ENCODE peak calls at places on chromosomes 2 and 18, in four cellular contexts. V is MM.1S, Y is hepatocyte, T is cardiac fibroblast. A is an unnamed sample.

GRCh38 chr2:164620873-164621760 is at the start of gene GRB14:
- DNase-seq in Y (peak; percentile 81), T (peak; percentile 19), V (peak; percentile 80), A (no peak)

GRCh38 chr2:43121915-43122314 is 104.5 kb downstream of the ZFP36L2 start:
- DNase-seq in V (no peak), T (no peak), Y (no peak), A (no peak)

GRCh38 chr2:86284987-86285386 is 52.4 kb downstream of the REEP1 start:
- DNase-seq in Y (no peak), T (no peak), V (no peak), A (no peak)

GRCh38 chr2:27369471-27370025 is 590 bp downstream of the EIF2B4 start:
- DNase-seq in T (peak; percentile 70), V (no peak), Y (no peak), A (no peak)

GRCh38 chr2:169095631-169096105 is 26.3 kb downstream of the DHRS9 start:
- DNase-seq in Y (peak; percentile 23), T (peak; percentile 97), V (peak; percentile 57), A (no peak)

GRCh38 chr2:167264380-167264779 is 376.1 kb downstream of the XIRP2 start:
- DNase-seq in V (peak; percentile 15), T (peak; percentile 11), Y (no peak), A (no peak)

GRCh38 chr2:160246356-160246755 is 46.3 kb upstream of the ITGB6 start:
- DNase-seq in V (no peak), T (no peak), Y (no peak), A (no peak)

GRCh38 chr2:4454907-4455306 is 751.5 kb downstream of the DCDC2C start:
- DNase-seq in Y (no peak), T (no peak), V (no peak), A (no peak)

GRCh38 chr2:85717308-85718005 is 23.3 kb downstream of the GNLY start:
- DNase-seq in V (no peak), T (peak; percentile 69), Y (no peak), A (no peak)

GRCh38 chr2:142938240-142938639 is 60.8 kb downstream of the KYNU start:
- DNase-seq in V (no peak), T (no peak), Y (no peak), A (no peak)

GRCh38 chr2:46983065-46983801 is 67.6 kb upstream of the MCFD2 start:
- DNase-seq in Y (no peak), T (peak; percentile 57), V (peak; percentile 91), A (peak; percentile 78)

GRCh38 chr2:88845772-88846661 is 154.5 kb downstream of the RPIA start:
- DNase-seq in V (no peak), T (no peak), Y (no peak), A (peak; percentile 99)

GRCh38 chr2:231497651-231498050 is 32.6 kb downstream of the NMUR1 start:
- DNase-seq in Y (no peak), T (no peak), V (no peak), A (no peak)

GRCh38 chr2:16055848-16056580 is 115.7 kb downstream of the MYCN start:
- DNase-seq in Y (no peak), T (no peak), V (peak; percentile 93), A (peak; percentile 76)

GRCh38 chr2:180980943-180981898 is 816 bp downstream of the UBE2E3 start:
- DNase-seq in T (peak; percentile 39), Y (peak; percentile 73), V (peak; percentile 44), A (no peak)

GRCh38 chr2:42052702-42053481 is 5.1 kb downstream of the PKDCC start:
- DNase-seq in Y (peak; percentile 56), T (peak; percentile 84), V (no peak), A (no peak)

GRCh38 chr18:26943906-26944305 is 78.4 kb upstream of the AQP4 start:
- DNase-seq in T (no peak), V (no peak), Y (no peak), A (no peak)

GRCh38 chr2:190431907-190432306 is 23.8 kb downstream of the MFSD6 start:
- DNase-seq in T (peak; percentile 40), Y (no peak), V (no peak), A (no peak)

GRCh38 chr2:41872646-41873045 is 175.2 kb upstream of the PKDCC start:
- DNase-seq in V (no peak), Y (no peak), T (peak; percentile 60), A (no peak)

GRCh38 chr2:28292491-28292890 is 100.2 kb upstream of the FOSL2 start:
- DNase-seq in Y (no peak), T (no peak), V (no peak), A (no peak)

GRCh38 chr2:45009303-45009927 is at the start of gene SIX2:
- DNase-seq in Y (peak; percentile 93), T (peak; percentile 99), V (peak; percentile 47), A (no peak)

GRCh38 chr2:233075141-233075965 is 15.2 kb downstream of the INPP5D start:
- DNase-seq in T (no peak), Y (no peak), V (no peak), A (no peak)

GRCh38 chr18:46939337-46939963 is 22.0 kb downstream of the KATNAL2 start:
- DNase-seq in Y (peak; percentile 53), T (peak; percentile 65), V (no peak), A (no peak)

GRCh38 chr2:46481541-46482193 is 2.3 kb downstream of the TMEM247 start:
- DNase-seq in V (no peak), T (peak; percentile 85), Y (peak; percentile 31), A (no peak)

GRCh38 chr2:20139828-20140227 is 85.1 kb downstream of the SDC1 start:
- DNase-seq in T (no peak), V (no peak), Y (no peak), A (no peak)

GRCh38 chr2:112585400-112585799 is 991 bp downstream of the CHCHD5 start:
- DNase-seq in Y (no peak), T (peak; percentile 4), V (no peak), A (no peak)

GRCh38 chr2:158931577-158931976 is 36.9 kb upstream of the TANC1 start:
- DNase-seq in V (no peak), T (peak; percentile 65), Y (no peak), A (no peak)

GRCh38 chr2:232139786-232140562 is 178.5 kb downstream of the DIS3L2 start:
- DNase-seq in T (no peak), Y (no peak), V (no peak), A (no peak)

GRCh38 chr2:1856481-1856880 is 112.2 kb upstream of the PXDN start:
- DNase-seq in T (no peak), Y (no peak), V (no peak), A (no peak)

GRCh38 chr2:1641498-1641897 is 102.8 kb downstream of the PXDN start:
- DNase-seq in T (peak; percentile 23), V (no peak), Y (peak; percentile 64), A (no peak)

GRCh38 chr2:236179653-236180500 is 11.7 kb upstream of the GBX2 start:
- DNase-seq in Y (no peak), T (peak; percentile 61), V (no peak), A (no peak)

DNA sequence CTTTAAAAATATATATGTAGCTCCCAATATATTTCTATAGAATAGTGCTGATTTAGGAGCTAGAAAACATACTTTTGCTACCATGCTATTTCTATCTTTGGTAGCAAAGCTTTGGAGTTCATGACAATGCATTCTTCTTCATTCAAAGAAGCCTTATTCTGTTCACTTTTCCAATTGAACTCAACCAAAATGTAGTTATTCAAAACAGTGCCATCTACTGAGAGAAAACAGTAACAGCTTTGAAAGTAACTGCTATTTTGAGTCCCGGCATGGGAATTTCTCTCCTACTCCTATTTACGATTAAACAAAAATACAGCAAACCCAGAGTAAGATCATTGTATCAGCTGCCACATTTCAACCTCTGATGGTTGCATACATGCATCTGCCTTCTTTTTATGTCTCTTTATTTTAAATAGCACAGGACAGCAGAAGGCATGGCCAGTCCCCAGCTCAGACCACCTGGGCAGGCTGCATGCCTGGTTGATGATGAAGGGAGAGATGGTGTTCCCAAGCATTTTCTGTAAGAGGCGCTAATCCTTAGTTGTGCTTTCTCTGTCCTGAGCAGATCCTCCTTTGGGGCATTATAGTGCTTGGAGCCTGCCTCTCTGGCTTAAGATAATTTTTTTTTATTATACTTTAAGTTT is 69.7 kb upstream of the SULT1C3 start:
- DNase-seq in Y (peak; percentile 13), T (peak; percentile 42), V (peak; percentile 39), A (no peak)
- TF ChIP-seq CTCF in Y (peak; percentile 55), T (peak; percentile 34), V (peak; percentile 50), A (peak; percentile 33)

GRCh38 chr2:240519396-240520142 is 38.2 kb downstream of the ANKMY1 start:
- DNase-seq in Y (no peak), T (peak; percentile 45), V (no peak), A (no peak)
- H3K4me3 ChIP-seq in Y (no peak overlapping the region), T (no peak overlapping the region), V (no peak overlapping the region), A (no peak overlapping the region)

GRCh38 chr2:219661955-219662395 is 34.5 kb downstream of the SLC4A3 start:
- DNase-seq in T (peak; percentile 72), Y (peak; percentile 46), V (no peak), A (no peak)

GRCh38 chr2:219661197-219661954 is 33.9 kb downstream of the SLC4A3 start:
- DNase-seq in Y (peak; percentile 37), V (no peak), T (peak; percentile 27), A (no peak)

GRCh38 chr2:219658861-219659260 is 31.4 kb downstream of the SLC4A3 start:
- DNase-seq in Y (no peak), V (no peak), T (no peak), A (no peak)

GRCh38 chr2:219658447-219658846 is 31.0 kb downstream of the SLC4A3 start:
- DNase-seq in Y (no peak), V (no peak), T (peak; percentile 54), A (no peak)

GRCh38 chr2:219656523-219656922 is 29.1 kb downstream of the SLC4A3 start:
- DNase-seq in V (no peak), Y (no peak), T (peak; percentile 41), A (no peak)
- TF ChIP-seq CTCF in V (no peak), Y (no peak), T (no peak), A (no peak)

DNA sequence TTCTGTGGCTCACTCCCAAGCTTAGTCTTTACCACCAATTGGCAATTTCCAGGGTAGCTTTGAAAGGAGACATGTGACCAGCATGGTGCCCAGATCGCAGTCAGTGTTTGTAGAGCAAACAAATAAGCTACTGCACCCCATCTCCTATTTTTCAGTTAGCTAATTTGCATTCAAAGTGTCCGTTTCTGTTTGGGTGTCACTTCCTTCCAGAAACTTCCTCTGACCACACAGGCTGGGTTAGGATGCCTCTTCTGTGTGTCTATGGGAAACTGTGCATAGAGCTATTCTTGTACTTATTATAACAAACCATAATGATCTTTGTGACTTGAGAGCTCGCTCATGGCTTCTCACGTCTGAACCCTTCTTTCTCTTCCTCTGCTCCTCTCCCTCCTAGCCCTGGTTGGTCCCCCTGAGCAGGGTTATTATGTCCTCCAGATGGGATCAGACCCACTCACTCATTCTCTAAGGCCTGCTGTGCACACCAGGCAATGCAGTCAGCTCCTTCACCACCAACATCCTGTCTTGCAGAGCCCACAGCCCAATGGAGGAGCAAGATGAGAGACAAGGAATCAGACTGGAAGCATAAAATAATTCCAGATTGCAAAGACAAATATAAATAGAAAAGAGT is 101.2 kb upstream of the ALK start:
- DNase-seq in T (no peak), V (peak; percentile 64), Y (no peak), A (peak; percentile 36)
- H3K4me3 ChIP-seq in T (no peak overlapping the region), V (no peak overlapping the region), Y (no peak overlapping the region), A (no peak overlapping the region)

GRCh38 chr18:2979871-2980606 is 32.9 kb downstream of the LPIN2 start:
- DNase-seq in Y (no peak), T (peak; percentile 42), V (no peak), A (no peak)
- TF ChIP-seq CTCF in Y (no peak), T (no peak), V (no peak), A (no peak)